ENCODE peak calls at places on chromosomes 3 and 15, in six cellular contexts. Y, D, F, C, X and L are unnamed samples.
A peak's percentile ranks its signal among the peaks of the same experiment; 100 is the strongest.

GRCh38 chr15:43441316-43441715 is 51.6 kb downstream of the TP53BP1 start:
- DNase-seq in Y (peak; percentile 3), D (no peak), F (peak; percentile 22), C (peak; percentile 37), X (no peak), L (no peak)

GRCh38 chr3:31919528-31919927 is 61.5 kb downstream of the OSBPL10 start:
- DNase-seq in Y (peak; percentile 78), D (no peak), F (no peak), C (no peak), X (no peak), L (no peak)

GRCh38 chr3:112358311-112358780 is 25.4 kb downstream of the CD200 start:
- DNase-seq in Y (no peak), D (no peak), F (no peak), C (no peak), X (no peak), L (no peak)

GRCh38 chr3:100033184-100033583 is 81.1 kb downstream of the FILIP1L start:
- DNase-seq in Y (no peak), D (no peak), F (no peak), C (no peak), X (no peak), L (no peak)

GRCh38 chr3:100155105-100155504 is 40.8 kb upstream of the FILIP1L start:
- DNase-seq in Y (no peak), D (no peak), F (peak; percentile 9), C (no peak), X (no peak), L (no peak)

GRCh38 chr15:68309024-68309423 is 31.5 kb downstream of the FEM1B start:
- DNase-seq in Y (peak; percentile 73), D (no peak), F (no peak), C (no peak), X (no peak), L (no peak)

GRCh38 chr3:84738101-84738500 is 220.7 kb upstream of the CADM2 start:
- DNase-seq in Y (no peak), D (no peak), F (no peak), C (no peak), X (no peak), L (no peak)

GRCh38 chr3:179100652-179101051 is 29.0 kb upstream of the ZMAT3 start:
- DNase-seq in Y (no peak), D (no peak), F (no peak), C (peak; percentile 16), X (no peak), L (no peak)

GRCh38 chr3:139561959-139562676 is 22.6 kb upstream of the RBP1 start:
- DNase-seq in Y (peak; percentile 47), D (no peak), F (peak; percentile 55), C (peak; percentile 57), X (no peak), L (peak; percentile 8)

GRCh38 chr3:126356373-126357298 is 572 bp downstream of the KLF15 start:
- DNase-seq in Y (no peak), D (no peak), F (peak; percentile 82), C (peak; percentile 18), X (no peak), L (no peak)
- H3K4me1 ChIP-seq in Y (peaks cover 49% of the 10 kb centered on the region), D (peaks cover 25% of the 10 kb centered on the region), F (peaks cover 21% of the 10 kb centered on the region), C (peaks cover 34% of the 10 kb centered on the region), X (no peaks in the 10 kb centered on the region), L (peaks cover 13% of the 10 kb centered on the region)

GRCh38 chr3:47410801-47411646 is 30.2 kb downstream of the PTPN23 start:
- DNase-seq in Y (no peak), D (no peak), F (peak; percentile 81), C (no peak), X (no peak), L (no peak)
- TF ChIP-seq SIN3A in Y (no peak), D (no peak), F (no peak), C (no peak), X (no peak), L (no peak)

GRCh38 chr3:7744850-7745249 is 756.8 kb upstream of the LMCD1 start:
- DNase-seq in Y (no peak), D (no peak), F (no peak), C (no peak), X (no peak), L (no peak)
- TF ChIP-seq POLR2AphosphoS5 in Y (no peak), D (no peak), F (no peak), C (no peak), X (no peak), L (no peak)

GRCh38 chr15:92033319-92033718 is 179.8 kb downstream of the SLCO3A1 start:
- DNase-seq in Y (no peak), D (no peak), F (no peak), C (no peak), X (no peak), L (no peak)

GRCh38 chr15:92033723-92034122 is 180.2 kb downstream of the SLCO3A1 start:
- DNase-seq in Y (no peak), D (no peak), F (no peak), C (no peak), X (no peak), L (no peak)

GRCh38 chr15:92037446-92037845 is 183.9 kb downstream of the SLCO3A1 start:
- DNase-seq in Y (no peak), D (no peak), F (no peak), C (no peak), X (no peak), L (no peak)

GRCh38 chr15:92035961-92036360 is 182.5 kb downstream of the SLCO3A1 start:
- DNase-seq in Y (no peak), D (no peak), F (no peak), C (no peak), X (no peak), L (no peak)

GRCh38 chr15:92034227-92034626 is 180.7 kb downstream of the SLCO3A1 start:
- DNase-seq in Y (no peak), D (no peak), F (no peak), C (no peak), X (no peak), L (no peak)
- H3K4me1 ChIP-seq in Y (no peaks in the 10 kb centered on the region), D (peaks cover 10% of the 10 kb centered on the region), F (peaks cover 5% of the 10 kb centered on the region), C (no peaks in the 10 kb centered on the region), X (no peaks in the 10 kb centered on the region), L (no peaks in the 10 kb centered on the region)

DNA sequence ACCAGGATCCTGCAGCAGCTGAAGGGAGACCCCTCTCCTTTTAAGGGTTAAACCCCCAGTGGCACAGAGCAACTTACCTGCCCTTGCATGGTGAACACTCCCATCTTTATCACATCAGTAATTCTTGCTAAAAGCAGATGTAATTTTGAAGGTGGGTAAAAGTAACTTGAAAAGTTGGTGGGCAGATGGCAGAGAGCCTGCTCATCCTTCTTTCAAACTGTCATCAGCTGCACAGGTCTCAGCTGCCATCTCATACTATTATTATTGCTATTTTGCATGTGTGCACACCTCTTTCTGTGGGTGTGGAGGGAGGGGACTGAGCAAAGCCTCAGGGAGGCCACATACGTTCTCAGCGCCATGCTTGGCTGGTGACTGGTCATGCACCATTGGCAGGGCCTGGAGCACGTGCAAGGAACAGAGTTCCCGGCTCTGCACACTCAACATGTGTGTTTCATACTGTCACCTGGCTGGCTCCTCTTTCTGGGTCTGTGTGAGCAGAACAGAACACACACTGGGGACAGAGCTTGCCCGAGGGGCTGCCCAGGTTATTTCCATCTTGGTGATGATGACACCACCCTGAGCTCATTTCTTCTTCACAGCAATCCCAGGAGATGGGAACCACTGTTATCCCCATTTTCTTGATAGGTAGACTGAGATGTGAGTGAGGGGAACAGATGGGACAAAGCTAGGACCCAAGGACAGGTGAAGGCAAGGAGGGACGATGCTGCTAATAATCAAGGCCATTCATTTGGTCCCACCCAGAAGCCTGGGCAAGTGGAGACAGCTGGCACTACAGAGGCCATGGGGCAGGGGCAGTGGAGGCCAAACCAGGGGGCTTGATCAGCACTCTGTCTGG is 95.8 kb upstream of the KLF13 start:
- DNase-seq in Y (no peak), D (no peak), F (no peak), C (no peak), X (peak; percentile 99), L (no peak)
- TF ChIP-seq SIN3A in Y (no peak), D (no peak), F (no peak), C (no peak), X (no peak), L (no peak)

DNA sequence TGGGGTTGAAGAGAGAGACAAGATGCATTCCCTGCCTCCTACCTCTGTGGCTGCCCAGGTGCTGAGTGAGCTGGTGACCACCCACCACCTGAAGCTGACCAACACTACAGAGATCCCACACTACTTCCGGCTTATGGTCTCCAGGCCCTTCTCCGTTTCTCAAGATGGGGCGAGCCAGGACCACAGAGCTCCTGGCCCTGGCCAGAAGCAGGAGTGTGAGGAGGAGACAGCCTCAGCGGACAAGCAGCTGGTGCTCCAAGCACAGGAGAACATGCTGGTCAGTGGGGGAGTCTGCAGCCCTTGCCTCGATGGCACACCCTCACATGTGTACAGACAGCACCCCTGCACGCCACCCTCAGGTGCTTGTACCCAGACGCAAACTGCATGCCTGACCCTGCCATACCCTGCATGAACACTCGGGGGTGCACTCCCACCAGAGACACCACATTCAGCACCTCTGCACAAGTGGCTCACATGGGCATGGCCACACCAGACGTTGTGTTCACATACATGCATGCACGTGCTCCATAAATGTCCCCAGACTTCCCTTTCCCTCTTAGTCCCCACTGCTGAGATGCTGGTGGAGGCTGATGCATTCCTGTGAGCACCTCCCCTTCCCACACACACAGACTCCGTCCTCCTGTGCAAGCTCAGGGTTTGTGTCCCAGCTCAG is 19.0 kb downstream of the ACAA1 start:
- DNase-seq in Y (peak; percentile 65), D (peak; percentile 87), F (peak; percentile 80), C (peak; percentile 87), X (peak; percentile 41), L (peak; percentile 59)
- TF ChIP-seq POLR2AphosphoS5 in Y (peak; percentile 66), D (peak; percentile 55), F (no peak), C (no peak), X (peak; percentile 55), L (no peak)

GRCh38 chr3:188180114-188180513 is 26.2 kb downstream of the LPP start:
- DNase-seq in Y (no peak), D (no peak), F (no peak), C (no peak), X (no peak), L (no peak)

GRCh38 chr3:188185717-188186236 is 31.8 kb downstream of the LPP start:
- DNase-seq in Y (peak; percentile 85), D (no peak), F (no peak), C (no peak), X (no peak), L (no peak)

GRCh38 chr3:188184649-188185048 is 30.7 kb downstream of the LPP start:
- DNase-seq in Y (no peak), D (no peak), F (no peak), C (no peak), X (no peak), L (no peak)

GRCh38 chr3:188184160-188184559 is 30.2 kb downstream of the LPP start:
- DNase-seq in Y (no peak), D (no peak), F (no peak), C (no peak), X (no peak), L (no peak)

DNA sequence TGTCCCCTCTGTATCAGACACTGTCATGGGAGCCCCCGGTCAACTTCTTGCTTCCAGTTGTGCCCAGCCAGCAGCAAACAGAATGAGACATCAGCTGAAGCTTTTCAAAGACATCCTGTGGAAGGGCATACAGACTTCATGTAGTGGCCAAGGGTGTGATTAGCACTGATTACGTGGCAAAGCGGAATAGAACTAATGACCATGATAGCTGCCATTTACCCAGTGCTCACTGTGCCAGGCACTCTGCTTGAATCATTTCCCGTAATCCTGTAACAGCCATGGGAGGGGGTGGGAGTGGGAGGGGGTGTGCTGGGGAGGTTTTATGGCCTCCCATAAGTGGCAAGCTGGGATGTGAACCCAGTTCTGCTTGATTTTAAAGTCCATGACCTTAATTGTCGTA is 29.5 kb downstream of the LPP start:
- DNase-seq in Y (no peak), D (no peak), F (no peak), C (no peak), X (no peak), L (no peak)
- H3K4me1 ChIP-seq in Y (peaks cover 52% of the 10 kb centered on the region), D (peaks cover 9% of the 10 kb centered on the region), F (no peaks in the 10 kb centered on the region), C (no peaks in the 10 kb centered on the region), X (no peaks in the 10 kb centered on the region), L (no peaks in the 10 kb centered on the region)